ENCODE peak calls at places on chromosomes 1 and 21, in four cellular contexts. X is SK-N-SH, W is K562, G is HepG2. Z is an unnamed sample.

GRCh38 chr1:58318157-58318665 is 228.3 kb downstream of the OMA1 start:
- DNase-seq in W (no peak), X (no peak), G (no peak), Z (no peak)

GRCh38 chr1:180839547-180839946 is 73.2 kb upstream of the KIAA1614 start:
- DNase-seq in G (no peak), X (no peak), W (no peak), Z (no peak)

GRCh38 chr21:25369524-25370300 is 237.6 kb downstream of the MRPL39 start:
- DNase-seq in X (no peak), G (no peak), W (no peak), Z (no peak)

GRCh38 chr1:60763713-60764112 is 318.6 kb upstream of the NFIA start:
- DNase-seq in G (no peak), X (no peak), W (no peak), Z (no peak)

GRCh38 chr1:161092621-161093028 is 3.3 kb upstream of the NECTIN4 start:
- DNase-seq in W (no peak), G (no peak), X (peak), Z (no peak)

GRCh38 chr1:70994753-70995152 is 52.9 kb downstream of the PTGER3 start:
- DNase-seq in G (no peak), X (no peak), W (peak), Z (no peak)

GRCh38 chr1:9561429-9561828 is 22.2 kb downstream of the SLC25A33 start:
- DNase-seq in X (peak), G (no peak), W (peak), Z (no peak)

GRCh38 chr1:25695991-25696330 is 79.4 kb downstream of the MAN1C1 start:
- DNase-seq in W (no peak), G (no peak), X (no peak), Z (no peak)

GRCh38 chr1:96096138-96097011 is 625.2 kb upstream of the PTBP2 start:
- DNase-seq in G (no peak), X (peak), W (no peak), Z (no peak)

GRCh38 chr1:41419584-41420295 is 58.5 kb downstream of the FOXO6 start:
- DNase-seq in G (no peak), X (no peak), W (no peak), Z (no peak)

GRCh38 chr1:114153051-114153620 is 533 bp downstream of the SYT6 start:
- DNase-seq in X (no peak), W (no peak), G (no peak), Z (no peak)

GRCh38 chr1:52632732-52633290 is at the start of gene SHISAL2A:
- DNase-seq in G (no peak), X (peak), W (no peak), Z (peak)

GRCh38 chr1:211353562-211354212 is 27.1 kb downstream of the TRAF5 start:
- DNase-seq in X (no peak), W (no peak), G (no peak), Z (no peak)

GRCh38 chr1:211348547-211348946 is 21.9 kb downstream of the TRAF5 start:
- DNase-seq in G (no peak), X (no peak), W (no peak), Z (no peak)

GRCh38 chr1:211352985-211353515 is 26.4 kb downstream of the TRAF5 start:
- DNase-seq in X (no peak), W (peak), G (peak), Z (peak)

GRCh38 chr1:211352465-211352864 is 25.8 kb downstream of the TRAF5 start:
- DNase-seq in W (no peak), G (no peak), X (no peak), Z (no peak)

DNA sequence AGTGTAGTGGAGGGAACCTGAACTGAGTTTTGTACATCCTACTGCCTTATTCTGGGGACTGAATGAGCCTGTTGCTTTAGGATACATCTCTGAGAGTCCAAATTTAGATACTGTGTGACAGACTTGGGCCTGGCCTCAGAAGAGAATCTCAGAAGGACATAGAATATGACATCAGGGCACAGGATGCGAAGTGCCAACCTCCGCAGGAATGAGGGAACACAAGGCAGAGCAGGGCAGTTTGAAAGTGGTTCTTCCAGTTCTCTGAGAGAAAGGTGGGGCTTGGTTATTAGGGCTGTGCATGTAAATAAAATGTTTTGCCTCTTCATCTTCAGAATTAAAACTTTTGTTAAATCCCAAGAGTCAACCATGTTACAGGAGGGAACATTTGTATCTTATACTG is 23.1 kb downstream of the TRAF5 start:
- DNase-seq in W (no peak), X (no peak), G (no peak), Z (no peak)
- TF ChIP-seq USF2 in W (no peak), X (no peak), G (no peak), Z (no peak)

GRCh38 chr1:18912550-18912949 is 10.2 kb upstream of the ALDH4A1 start:
- DNase-seq in G (no peak), W (no peak), X (no peak), Z (no peak)

GRCh38 chr1:18915341-18915740 is 13.0 kb upstream of the ALDH4A1 start:
- DNase-seq in W (no peak), G (no peak), X (no peak), Z (no peak)

GRCh38 chr1:18917071-18917799 is 14.9 kb upstream of the ALDH4A1 start:
- DNase-seq in W (no peak), X (no peak), G (no peak), Z (no peak)

GRCh38 chr1:18908911-18909771 is 6.8 kb upstream of the ALDH4A1 start:
- DNase-seq in W (peak), X (no peak), G (no peak), Z (no peak)

DNA sequence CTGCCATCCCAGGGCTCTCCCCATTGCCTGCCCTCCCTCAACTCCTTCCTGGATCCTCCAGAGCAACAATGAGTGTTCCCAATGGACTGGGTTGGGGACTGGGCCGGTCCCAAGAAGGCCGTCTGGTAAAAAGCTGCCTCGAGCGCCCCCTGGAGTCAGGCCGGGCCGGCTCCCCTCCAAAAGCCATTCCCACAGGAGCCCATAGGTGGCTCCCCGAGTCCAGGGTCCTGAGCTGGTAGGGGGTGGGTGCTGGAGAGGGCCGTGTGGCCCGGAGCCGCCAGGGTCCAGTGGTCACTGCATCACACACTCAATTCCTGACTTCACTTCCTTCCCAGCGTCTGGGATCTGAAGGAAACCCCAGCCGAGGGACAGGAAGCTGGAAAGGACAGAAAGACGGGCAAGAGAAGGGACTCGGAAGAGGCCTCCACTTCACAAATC is 10.7 kb upstream of the ALDH4A1 start:
- DNase-seq in G (peak), X (peak), W (peak), Z (peak)
- TF ChIP-seq FOXJ3 in G (no peak), X (no peak), W (no peak), Z (no peak)

GRCh38 chr1:63272811-63273210 is 49.6 kb upstream of the FOXD3 start:
- DNase-seq in X (no peak), W (no peak), G (no peak), Z (no peak)

GRCh38 chr1:63276625-63277024 is 45.7 kb upstream of the FOXD3 start:
- DNase-seq in G (no peak), X (no peak), W (no peak), Z (no peak)

GRCh38 chr1:63277195-63278192 is 44.9 kb upstream of the FOXD3 start:
- DNase-seq in W (no peak), G (no peak), X (no peak), Z (no peak)

GRCh38 chr1:63274979-63275378 is 47.4 kb upstream of the FOXD3 start:
- DNase-seq in X (no peak), G (no peak), W (no peak), Z (no peak)

GRCh38 chr1:63274371-63274770 is 48.0 kb upstream of the FOXD3 start:
- DNase-seq in X (no peak), G (no peak), W (no peak), Z (no peak)
- TF ChIP-seq USF2 in X (no peak), G (no peak), W (no peak), Z (no peak)

GRCh38 chr21:14452031-14452778 is 69.3 kb upstream of the HSPA13 start:
- DNase-seq in G (no peak), X (no peak), W (peak), Z (no peak)

GRCh38 chr21:14453964-14454641 is 71.2 kb upstream of the HSPA13 start:
- DNase-seq in G (no peak), X (no peak), W (peak), Z (no peak)

GRCh38 chr21:14453339-14453738 is 70.4 kb upstream of the HSPA13 start:
- DNase-seq in G (no peak), W (peak), X (no peak), Z (no peak)

GRCh38 chr21:14452842-14453241 is 69.9 kb upstream of the HSPA13 start:
- DNase-seq in G (no peak), W (peak), X (no peak), Z (no peak)

GRCh38 chr21:14451520-14451919 is 68.6 kb upstream of the HSPA13 start:
- DNase-seq in X (no peak), W (no peak), G (no peak), Z (no peak)
- TF ChIP-seq FOXJ3 in X (no peak), W (no peak), G (no peak), Z (no peak)

GRCh38 chr1:6827081-6827480 is 41.8 kb downstream of the CAMTA1 start:
- DNase-seq in W (no peak), X (no peak), G (no peak), Z (no peak)

GRCh38 chr1:6822530-6823359 is 37.5 kb downstream of the CAMTA1 start:
- DNase-seq in X (no peak), W (no peak), G (peak), Z (no peak)

GRCh38 chr1:6823822-6824221 is 38.6 kb downstream of the CAMTA1 start:
- DNase-seq in X (no peak), W (no peak), G (no peak), Z (no peak)

GRCh38 chr1:6825828-6826227 is 40.6 kb downstream of the CAMTA1 start:
- DNase-seq in X (no peak), G (no peak), W (no peak), Z (no peak)

DNA sequence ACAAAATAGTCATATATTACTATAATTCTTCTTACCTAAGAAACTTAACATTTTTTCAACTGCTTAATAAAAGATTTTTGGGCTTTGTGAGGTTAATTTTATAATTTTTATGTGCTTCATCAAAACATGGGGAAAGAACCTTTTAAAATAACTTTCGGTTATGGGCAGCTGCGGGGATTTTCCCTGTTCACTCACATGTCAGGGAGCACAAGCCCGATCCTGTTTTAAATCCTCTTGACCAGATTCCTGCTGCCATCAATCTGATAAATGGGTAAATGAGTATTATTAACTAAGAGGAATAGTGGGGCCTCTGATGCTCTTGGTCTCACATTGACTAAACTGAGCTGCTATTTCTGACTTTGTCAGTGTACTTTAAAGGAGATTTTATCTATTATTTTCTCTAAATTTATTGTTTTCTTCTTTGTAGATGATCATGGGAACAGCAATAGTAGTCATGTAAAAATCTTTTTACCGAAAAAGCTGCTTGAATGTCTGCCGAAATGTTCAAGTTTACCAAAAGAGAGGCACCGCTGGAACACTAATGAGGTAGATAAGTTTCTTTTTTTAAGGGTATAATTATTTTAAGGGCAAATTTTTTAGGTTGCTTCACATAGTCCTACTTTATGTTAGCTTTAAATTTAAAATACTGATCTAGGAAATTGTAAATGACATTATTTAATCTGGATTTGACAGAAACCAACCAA is 39.6 kb downstream of the CAMTA1 start:
- DNase-seq in G (no peak), X (no peak), W (no peak), Z (no peak)
- TF ChIP-seq USF2 in G (no peak), X (no peak), W (no peak), Z (no peak)

GRCh38 chr1:66248257-66248656 is 285.7 kb upstream of the SGIP1 start:
- DNase-seq in X (no peak), G (no peak), W (no peak), Z (no peak)

GRCh38 chr1:66246371-66247262 is 287.3 kb upstream of the SGIP1 start:
- DNase-seq in W (no peak), X (no peak), G (no peak), Z (no peak)

GRCh38 chr1:66250075-66250474 is 283.9 kb upstream of the SGIP1 start:
- DNase-seq in X (no peak), W (no peak), G (no peak), Z (no peak)

GRCh38 chr1:66248746-66249145 is 285.2 kb upstream of the SGIP1 start:
- DNase-seq in W (no peak), X (no peak), G (no peak), Z (no peak)

DNA sequence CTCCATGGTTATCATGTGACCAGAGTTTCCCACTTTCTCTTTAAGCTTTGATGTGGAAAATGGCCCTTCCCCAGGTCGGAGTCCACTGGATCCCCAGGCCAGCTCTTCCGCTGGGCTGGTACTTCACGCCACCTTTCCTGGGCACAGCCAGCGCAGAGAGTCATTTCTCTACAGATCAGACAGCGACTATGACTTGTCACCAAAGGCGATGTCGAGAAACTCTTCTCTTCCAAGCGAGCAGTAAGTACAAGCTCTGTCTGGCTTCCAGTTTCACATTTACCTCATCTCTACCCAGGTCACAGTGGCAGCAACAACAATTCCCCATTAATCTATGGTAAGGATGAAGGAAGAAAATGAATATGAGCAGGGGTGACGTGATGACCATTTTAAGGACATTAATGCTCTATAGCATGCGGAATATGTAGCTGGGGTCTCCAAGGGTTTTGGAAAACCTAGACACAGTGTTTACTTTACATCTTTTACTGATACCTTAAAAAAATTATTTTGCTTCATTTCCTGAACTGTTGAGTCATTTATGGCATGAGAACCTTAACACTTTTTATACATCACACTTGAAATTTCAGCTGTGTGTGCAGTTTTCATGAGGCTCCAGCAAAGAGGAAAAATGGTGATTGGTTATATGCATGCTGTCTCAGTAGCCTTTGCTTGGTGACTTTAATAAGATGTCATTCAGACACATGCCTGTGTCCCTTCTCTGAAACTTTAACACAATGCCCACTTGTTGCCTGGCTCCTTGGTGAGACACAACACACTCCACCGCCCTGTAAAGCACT is 286.3 kb upstream of the SGIP1 start:
- DNase-seq in W (no peak), G (no peak), X (no peak), Z (no peak)
- TF ChIP-seq FOXJ3 in W (no peak), G (no peak), X (no peak), Z (no peak)

DNA sequence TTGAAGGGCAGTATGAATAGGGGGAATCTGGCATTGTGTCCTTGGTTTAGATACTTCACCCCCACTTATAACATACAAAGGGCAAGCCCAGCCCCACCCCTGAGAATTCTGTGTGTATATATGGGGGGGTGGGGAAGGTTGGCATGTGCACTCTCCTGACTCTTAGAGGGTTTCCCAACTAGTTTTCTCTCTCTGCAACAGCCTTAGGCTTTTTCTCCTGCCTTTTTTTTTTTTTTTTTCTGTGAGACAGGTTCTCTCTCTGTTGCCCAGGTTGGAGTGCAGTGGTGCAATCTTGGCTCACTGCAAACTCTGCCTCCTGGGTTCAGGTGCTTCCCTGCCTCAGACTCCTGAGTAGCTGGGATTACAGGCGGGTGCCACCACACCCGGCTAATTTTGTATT is 2.9 kb upstream of the ZBED6 start:
- DNase-seq in G (no peak), X (no peak), W (no peak), Z (no peak)
- TF ChIP-seq USF2 in G (no peak), X (no peak), W (no peak), Z (no peak)